ENCODE peak calls at places on chromosomes 3 and 15, in eight cellular contexts. Q, V, O, F, U, J, X and N are unnamed samples.

GRCh38 chr3:98855811-98856400 is 45.6 kb downstream of the DCBLD2 start:
- DNase-seq in Q (peak), V (no peak), O (no peak), F (no peak), U (no peak), J (peak), X (peak), N (no peak)

GRCh38 chr3:140395134-140396075 is 282.5 kb upstream of the TRIM42 start:
- DNase-seq in Q (no peak), V (no peak), O (no peak), F (no peak), U (no peak), J (no peak), X (no peak), N (no peak)

GRCh38 chr3:101244212-101244575 is 76.2 kb downstream of the IMPG2 start:
- DNase-seq in Q (no peak), V (no peak), O (no peak), F (no peak), U (no peak), J (no peak), X (no peak), N (no peak)

GRCh38 chr3:169769287-169770181 is at the start of gene ACTRT3:
- DNase-seq in Q (no peak), V (peak), O (peak), F (peak), U (peak), J (peak), X (peak), N (no peak)

GRCh38 chr15:65339926-65340325 is 35.4 kb downstream of the RNU5B-1 start:
- DNase-seq in Q (no peak), V (peak), O (no peak), F (no peak), U (no peak), J (no peak), X (no peak), N (no peak)

GRCh38 chr3:39323454-39323853 is 6.1 kb upstream of the CCR8 start:
- DNase-seq in Q (no peak), V (no peak), O (no peak), F (no peak), U (no peak), J (no peak), X (no peak), N (no peak)

GRCh38 chr3:58350627-58351013 is 17.9 kb downstream of the PXK start:
- DNase-seq in Q (no peak), V (no peak), O (no peak), F (no peak), U (no peak), J (no peak), X (no peak), N (no peak)

GRCh38 chr3:196942915-196943277 is 568 bp upstream of the NCBP2 start:
- DNase-seq in Q (no peak), V (peak), O (no peak), F (peak), U (no peak), J (peak), X (no peak), N (no peak)

GRCh38 chr15:82737975-82738374 is 28.3 kb upstream of the AP3B2 start:
- DNase-seq in Q (no peak), V (no peak), O (no peak), F (no peak), U (no peak), J (no peak), X (no peak), N (no peak)

GRCh38 chr3:159721324-159721723 is 267.3 kb upstream of the IL12A start:
- DNase-seq in Q (no peak), V (no peak), O (no peak), F (no peak), U (no peak), J (no peak), X (no peak), N (no peak)